ENCODE peak calls at places on chromosome 20, in seven cellular contexts. One of them, this sample, is unnamed.

GRCh38 chr20:62132421-62132820 is 10.1 kb downstream of the LSM14B start:
- DNase-seq in heart right ventricle: no peak
- DNase-seq in activated CD8-positive, alpha-beta memory T cell treated with anti-CD3 and anti-CD28 coated beads for 1 hour: no peak
- DNase-seq in GF-D8: peak
- DNase-seq in fibroblast of the aortic adventitia: no peak
- DNase-seq in adrenal gland: no peak
- DNase-seq in activated T-helper 9 cell treated with anti-CD3 and anti-CD28 coated beads, Interleukin-2, amount 50 U/mL, for 16 hours: no peak
- DNase-seq in this sample: no peak

GRCh38 chr20:8749986-8750385 is 318.9 kb upstream of the PLCB4 start:
- DNase-seq in activated CD8-positive, alpha-beta memory T cell treated with anti-CD3 and anti-CD28 coated beads for 1 hour: no peak
- DNase-seq in heart right ventricle: no peak
- DNase-seq in GF-D8: no peak
- DNase-seq in adrenal gland: no peak
- DNase-seq in fibroblast of the aortic adventitia: no peak
- DNase-seq in activated T-helper 9 cell treated with anti-CD3 and anti-CD28 coated beads, Interleukin-2, amount 50 U/mL, for 16 hours: no peak
- DNase-seq in this sample: no peak

GRCh38 chr20:6045566-6045965 is 8.3 kb downstream of the LRRN4 start:
- DNase-seq in adrenal gland: no peak
- DNase-seq in GF-D8: no peak
- DNase-seq in fibroblast of the aortic adventitia: no peak
- DNase-seq in heart right ventricle: no peak
- DNase-seq in activated CD8-positive, alpha-beta memory T cell treated with anti-CD3 and anti-CD28 coated beads for 1 hour: no peak
- DNase-seq in activated T-helper 9 cell treated with anti-CD3 and anti-CD28 coated beads, Interleukin-2, amount 50 U/mL, for 16 hours: no peak
- DNase-seq in this sample: no peak

GRCh38 chr20:58546756-58547526 is 31.7 kb upstream of the APCDD1L start:
- DNase-seq in activated T-helper 9 cell treated with anti-CD3 and anti-CD28 coated beads, Interleukin-2, amount 50 U/mL, for 16 hours: no peak
- DNase-seq in activated CD8-positive, alpha-beta memory T cell treated with anti-CD3 and anti-CD28 coated beads for 1 hour: no peak
- DNase-seq in adrenal gland: no peak
- DNase-seq in fibroblast of the aortic adventitia: no peak
- DNase-seq in GF-D8: no peak
- DNase-seq in heart right ventricle: no peak
- DNase-seq in this sample: no peak

GRCh38 chr20:58906894-58907293 is 54.4 kb downstream of the GNAS start:
- DNase-seq in activated CD8-positive, alpha-beta memory T cell treated with anti-CD3 and anti-CD28 coated beads for 1 hour: no peak
- DNase-seq in fibroblast of the aortic adventitia: peak
- DNase-seq in heart right ventricle: no peak
- DNase-seq in activated T-helper 9 cell treated with anti-CD3 and anti-CD28 coated beads, Interleukin-2, amount 50 U/mL, for 16 hours: no peak
- DNase-seq in adrenal gland: no peak
- DNase-seq in GF-D8: peak
- DNase-seq in this sample: no peak

GRCh38 chr20:22385602-22386299 is 198.6 kb downstream of the FOXA2 start:
- DNase-seq in adrenal gland: no peak
- DNase-seq in activated CD8-positive, alpha-beta memory T cell treated with anti-CD3 and anti-CD28 coated beads for 1 hour: no peak
- DNase-seq in GF-D8: no peak
- DNase-seq in fibroblast of the aortic adventitia: peak
- DNase-seq in heart right ventricle: no peak
- DNase-seq in activated T-helper 9 cell treated with anti-CD3 and anti-CD28 coated beads, Interleukin-2, amount 50 U/mL, for 16 hours: no peak
- DNase-seq in this sample: no peak

GRCh38 chr20:17641993-17642392 is 40.0 kb downstream of the RRBP1 start:
- DNase-seq in GF-D8: no peak
- DNase-seq in activated T-helper 9 cell treated with anti-CD3 and anti-CD28 coated beads, Interleukin-2, amount 50 U/mL, for 16 hours: no peak
- DNase-seq in adrenal gland: no peak
- DNase-seq in activated CD8-positive, alpha-beta memory T cell treated with anti-CD3 and anti-CD28 coated beads for 1 hour: no peak
- DNase-seq in fibroblast of the aortic adventitia: no peak
- DNase-seq in heart right ventricle: no peak
- DNase-seq in this sample: peak

GRCh38 chr20:36214684-36215256 is 21.5 kb upstream of the AAR2 start:
- DNase-seq in GF-D8: no peak
- DNase-seq in fibroblast of the aortic adventitia: peak
- DNase-seq in activated CD8-positive, alpha-beta memory T cell treated with anti-CD3 and anti-CD28 coated beads for 1 hour: no peak
- DNase-seq in heart right ventricle: no peak
- DNase-seq in adrenal gland: no peak
- DNase-seq in activated T-helper 9 cell treated with anti-CD3 and anti-CD28 coated beads, Interleukin-2, amount 50 U/mL, for 16 hours: no peak
- DNase-seq in this sample: no peak

GRCh38 chr20:44656447-44656846 is 4.9 kb upstream of the ADA start:
- DNase-seq in activated CD8-positive, alpha-beta memory T cell treated with anti-CD3 and anti-CD28 coated beads for 1 hour: no peak
- DNase-seq in GF-D8: no peak
- DNase-seq in activated T-helper 9 cell treated with anti-CD3 and anti-CD28 coated beads, Interleukin-2, amount 50 U/mL, for 16 hours: no peak
- DNase-seq in heart right ventricle: no peak
- DNase-seq in fibroblast of the aortic adventitia: no peak
- DNase-seq in adrenal gland: no peak
- DNase-seq in this sample: no peak

This sample was measured in pancreas.